ENCODE peak calls at places on chromosomes 3 and 15, in ten cellular contexts. P, L, Q, A, I, X, F, J, H and R are unnamed samples.

GRCh38 chr3:17845026-17845425 is 102.6 kb upstream of the TBC1D5 start:
- DNase-seq in P (no peak), L (no peak), Q (no peak), A (no peak), I (no peak), X (no peak), F (no peak), J (no peak), H (no peak), R (no peak)

GRCh38 chr15:44094776-44095175 is 100.3 kb downstream of the FRMD5 start:
- DNase-seq in P (no peak), L (no peak), Q (no peak), A (no peak), I (no peak), X (no peak), F (no peak), J (no peak), H (no peak), R (no peak)

GRCh38 chr3:98185180-98185579 is 18.7 kb downstream of the OR5H15 start:
- DNase-seq in P (no peak), L (no peak), Q (no peak), A (no peak), I (peak), X (no peak), F (no peak), J (no peak), H (no peak), R (no peak)

GRCh38 chr3:174776123-174776522 is 83.0 kb upstream of the NAALADL2 start:
- DNase-seq in P (peak), L (no peak), Q (no peak), A (no peak), I (no peak), X (no peak), F (no peak), J (no peak), H (no peak), R (no peak)

GRCh38 chr15:39582977-39583585 is 2.2 kb downstream of the THBS1 start:
- DNase-seq in P (no peak), L (no peak), Q (no peak), A (no peak), I (no peak), X (no peak), F (no peak), J (no peak), H (no peak), R (no peak)

GRCh38 chr3:29280675-29281264 is at the start of gene RBMS3:
- DNase-seq in P (peak), L (peak), Q (no peak), A (peak), I (peak), X (peak), F (peak), J (peak), H (peak), R (peak)

GRCh38 chr3:148599478-148599877 is 98.2 kb upstream of the AGTR1 start:
- DNase-seq in P (no peak), L (no peak), Q (no peak), A (no peak), I (no peak), X (no peak), F (no peak), J (no peak), H (no peak), R (no peak)

GRCh38 chr15:38017721-38018120 is 83.3 kb downstream of the TMCO5A start:
- DNase-seq in P (no peak), L (no peak), Q (no peak), A (no peak), I (no peak), X (no peak), F (no peak), J (peak), H (peak), R (no peak)

GRCh38 chr3:71350998-71351397 is 232.5 kb downstream of the FOXP1 start:
- DNase-seq in P (no peak), L (no peak), Q (no peak), A (no peak), I (no peak), X (no peak), F (no peak), J (no peak), H (no peak), R (no peak)

GRCh38 chr3:155948476-155948875 is 78.0 kb downstream of the GMPS start:
- DNase-seq in P (peak), L (no peak), Q (no peak), A (no peak), I (no peak), X (no peak), F (no peak), J (no peak), H (no peak), R (no peak)

GRCh38 chr15:87896926-87897325 is 359.6 kb downstream of the NTRK3 start:
- DNase-seq in P (no peak), L (no peak), Q (no peak), A (no peak), I (no peak), X (no peak), F (no peak), J (no peak), H (peak), R (no peak)

GRCh38 chr3:177538064-177538742 is 340.9 kb upstream of the TBL1XR1 start:
- DNase-seq in P (peak), L (no peak), Q (no peak), A (no peak), I (no peak), X (peak), F (no peak), J (no peak), H (peak), R (no peak)

GRCh38 chr3:50600841-50601591 is 10.6 kb downstream of the CISH start:
- DNase-seq in P (peak), L (peak), Q (peak), A (peak), I (peak), X (peak), F (peak), J (peak), H (peak), R (peak)

GRCh38 chr3:70615286-70615685 is 302.8 kb upstream of the MDFIC2 start:
- DNase-seq in P (no peak), L (no peak), Q (no peak), A (no peak), I (no peak), X (no peak), F (no peak), J (no peak), H (no peak), R (no peak)

GRCh38 chr3:138938056-138938876 is 8.7 kb downstream of the FOXL2 start:
- DNase-seq in P (no peak), L (no peak), Q (no peak), A (no peak), I (no peak), X (no peak), F (no peak), J (no peak), H (no peak), R (no peak)

GRCh38 chr3:159057621-159058020 is 255.8 kb downstream of the MFSD1 start:
- DNase-seq in P (no peak), L (no peak), Q (no peak), A (no peak), I (no peak), X (no peak), F (no peak), J (no peak), H (no peak), R (no peak)

GRCh38 chr3:135238201-135238600 is 443.1 kb downstream of the EPHB1 start:
- DNase-seq in P (no peak), L (no peak), Q (no peak), A (no peak), I (no peak), X (no peak), F (no peak), J (no peak), H (no peak), R (no peak)

GRCh38 chr15:79358069-79358468 is 47.2 kb downstream of the TMED3 start:
- DNase-seq in P (no peak), L (no peak), Q (no peak), A (no peak), I (no peak), X (no peak), F (no peak), J (no peak), H (no peak), R (no peak)

GRCh38 chr3:58341376-58341775 is 8.7 kb downstream of the PXK start:
- DNase-seq in P (peak), L (no peak), Q (no peak), A (no peak), I (no peak), X (no peak), F (no peak), J (no peak), H (no peak), R (no peak)

GRCh38 chr15:73927003-73927475 is 777 bp downstream of the LOXL1 start:
- DNase-seq in P (no peak), L (peak), Q (no peak), A (peak), I (no peak), X (no peak), F (no peak), J (peak), H (no peak), R (peak)

GRCh38 chr3:128499724-128500275 is 6.8 kb upstream of the GATA2 start:
- DNase-seq in P (no peak), L (no peak), Q (no peak), A (no peak), I (no peak), X (no peak), F (no peak), J (no peak), H (no peak), R (peak)

GRCh38 chr15:84570164-84570692 is 30.6 kb upstream of the ZSCAN2 start:
- DNase-seq in P (no peak), L (peak), Q (no peak), A (peak), I (peak), X (peak), F (peak), J (peak), H (peak), R (peak)

GRCh38 chr15:57789225-57789624 is 82.7 kb downstream of the POLR2M start:
- DNase-seq in P (no peak), L (no peak), Q (no peak), A (no peak), I (no peak), X (no peak), F (no peak), J (no peak), H (no peak), R (no peak)

GRCh38 chr15:95970326-95970725 is 360.2 kb upstream of the NR2F2 start:
- DNase-seq in P (no peak), L (no peak), Q (no peak), A (no peak), I (no peak), X (no peak), F (no peak), J (no peak), H (no peak), R (no peak)

GRCh38 chr15:95975212-95975611 is 355.3 kb upstream of the NR2F2 start:
- DNase-seq in P (no peak), L (no peak), Q (no peak), A (no peak), I (no peak), X (no peak), F (no peak), J (no peak), H (no peak), R (no peak)

GRCh38 chr15:95972812-95973211 is 357.7 kb upstream of the NR2F2 start:
- DNase-seq in P (no peak), L (no peak), Q (no peak), A (no peak), I (no peak), X (no peak), F (no peak), J (no peak), H (no peak), R (no peak)

GRCh38 chr15:95973566-95974256 is 356.8 kb upstream of the NR2F2 start:
- DNase-seq in P (no peak), L (no peak), Q (no peak), A (no peak), I (no peak), X (no peak), F (no peak), J (no peak), H (no peak), R (no peak)

GRCh38 chr15:95972136-95972553 is 358.4 kb upstream of the NR2F2 start:
- DNase-seq in P (peak), L (peak), Q (no peak), A (no peak), I (no peak), X (no peak), F (no peak), J (no peak), H (peak), R (no peak)
- H3K4me3 ChIP-seq in P (no peak), L (no peak), Q (no peak), A (no peak), I (no peak), X (no peak), F (no peak), J (no peak), H (no peak), R (no peak)

GRCh38 chr3:170052398-170052797 is 14.6 kb downstream of the GPR160 start:
- DNase-seq in P (no peak), L (no peak), Q (no peak), A (no peak), I (no peak), X (no peak), F (no peak), J (no peak), H (no peak), R (no peak)

GRCh38 chr3:170055209-170055608 is 17.4 kb downstream of the GPR160 start:
- DNase-seq in P (peak), L (no peak), Q (no peak), A (no peak), I (no peak), X (no peak), F (no peak), J (no peak), H (no peak), R (no peak)

GRCh38 chr3:170056710-170057454 is 19.1 kb downstream of the GPR160 start:
- DNase-seq in P (no peak), L (no peak), Q (no peak), A (no peak), I (no peak), X (no peak), F (no peak), J (no peak), H (no peak), R (no peak)

GRCh38 chr3:170057550-170057949 is 19.8 kb downstream of the GPR160 start:
- DNase-seq in P (no peak), L (peak), Q (no peak), A (peak), I (no peak), X (no peak), F (no peak), J (no peak), H (no peak), R (no peak)

GRCh38 chr3:170054204-170054603 is 16.4 kb downstream of the GPR160 start:
- DNase-seq in P (no peak), L (no peak), Q (no peak), A (no peak), I (peak), X (no peak), F (no peak), J (no peak), H (no peak), R (no peak)
- TF ChIP-seq CTCF in P (peak), L (peak), Q (peak), A (no peak), I (peak), X (no peak), F (no peak), J (peak), H (no peak), R (no peak)

GRCh38 chr3:101574388-101575156 is 592 bp downstream of the PCNP start:
- DNase-seq in P (peak), L (peak), Q (peak), A (peak), I (peak), X (peak), F (peak), J (peak), H (peak), R (no peak)
- TF ChIP-seq POLR2A in P (no peak), L (no peak), Q (no peak), A (no peak), I (peak), X (no peak), F (no peak), J (no peak), H (no peak), R (no peak)

DNA sequence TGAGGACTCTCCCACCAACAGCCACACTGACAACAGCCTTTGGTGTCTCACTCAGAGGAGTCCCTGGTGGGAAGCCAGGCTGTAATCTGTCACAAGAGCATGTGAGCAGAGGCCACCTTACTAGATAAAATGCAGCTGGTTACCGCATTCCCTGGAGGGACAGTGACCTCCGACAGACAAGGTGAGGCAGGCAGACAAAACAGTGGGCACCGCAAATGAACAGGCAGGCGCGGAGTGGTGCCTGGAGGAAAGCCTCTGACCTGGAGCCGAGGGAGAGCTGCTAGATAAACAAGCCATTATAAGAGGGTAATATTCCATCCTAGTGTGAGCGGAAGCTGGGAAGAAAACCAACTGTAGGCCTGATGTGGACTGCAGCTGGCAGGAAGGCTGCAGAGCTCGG is 736.4 kb downstream of the FHIT start:
- DNase-seq in P (no peak), L (no peak), Q (no peak), A (no peak), I (no peak), X (no peak), F (no peak), J (no peak), H (no peak), R (no peak)
- H3K4me3 ChIP-seq in P (no peak), L (no peak), Q (no peak), A (no peak), I (no peak), X (no peak), F (no peak), J (no peak), H (no peak), R (no peak)